ENCODE peak calls at places on chromosome 14, in four cellular contexts. One of them, this sample, is unnamed.

GRCh38 chr14:94164685-94165431 is 9.3 kb upstream of the PPP4R4 start:
- DNase-seq in left ventricle myocardium inferior: no peak
- DNase-seq in HFFc6: no peak
- DNase-seq in heart left ventricle: no peak
- DNase-seq in this sample: no peak

GRCh38 chr14:91985521-91986255 is 38.2 kb upstream of the FBLN5 start:
- DNase-seq in left ventricle myocardium inferior: no peak
- DNase-seq in HFFc6: no peak
- DNase-seq in heart left ventricle: no peak
- DNase-seq in this sample: no peak

GRCh38 chr14:45649051-45649450 is 396.0 kb upstream of the MIS18BP1 start:
- DNase-seq in left ventricle myocardium inferior: no peak
- DNase-seq in HFFc6: no peak
- DNase-seq in heart left ventricle: no peak
- DNase-seq in this sample: no peak

GRCh38 chr14:66074546-66074945 is 411.6 kb upstream of the CCDC196 start:
- DNase-seq in left ventricle myocardium inferior: no peak
- DNase-seq in HFFc6: no peak
- DNase-seq in heart left ventricle: no peak
- DNase-seq in this sample: no peak

GRCh38 chr14:80784824-80785223 is 156.7 kb downstream of the CEP128 start:
- DNase-seq in left ventricle myocardium inferior: no peak
- DNase-seq in HFFc6: peak
- DNase-seq in heart left ventricle: no peak
- DNase-seq in this sample: no peak

GRCh38 chr14:75514673-75515630 is 7.3 kb upstream of the BATF start:
- DNase-seq in left ventricle myocardium inferior: peak
- DNase-seq in HFFc6: no peak
- DNase-seq in heart left ventricle: no peak
- DNase-seq in this sample: no peak

GRCh38 chr14:35898217-35898775 is 72.2 kb downstream of the BRMS1L start:
- DNase-seq in left ventricle myocardium inferior: no peak
- DNase-seq in HFFc6: no peak
- DNase-seq in heart left ventricle: no peak
- DNase-seq in this sample: no peak

GRCh38 chr14:59022144-59022543 is 166.3 kb upstream of the DAAM1 start:
- DNase-seq in left ventricle myocardium inferior: no peak
- DNase-seq in HFFc6: no peak
- DNase-seq in heart left ventricle: no peak
- DNase-seq in this sample: no peak

GRCh38 chr14:75285331-75285730 is 6.7 kb downstream of the FOS start:
- DNase-seq in left ventricle myocardium inferior: no peak
- DNase-seq in HFFc6: no peak
- DNase-seq in heart left ventricle: no peak
- DNase-seq in this sample: no peak

GRCh38 chr14:21215130-21215878 is 53.9 kb downstream of the HNRNPC start:
- DNase-seq in left ventricle myocardium inferior: no peak
- DNase-seq in HFFc6: no peak
- DNase-seq in heart left ventricle: no peak
- DNase-seq in this sample: no peak

GRCh38 chr14:81400202-81400678 is at the start of gene STON2:
- DNase-seq in left ventricle myocardium inferior: no peak
- DNase-seq in HFFc6: peak
- DNase-seq in heart left ventricle: no peak
- DNase-seq in this sample: no peak

GRCh38 chr14:72788972-72789728 is 104.8 kb downstream of the DPF3 start:
- DNase-seq in left ventricle myocardium inferior: no peak
- DNase-seq in HFFc6: no peak
- DNase-seq in heart left ventricle: no peak
- DNase-seq in this sample: no peak

GRCh38 chr14:70780396-70781075 is 28.8 kb downstream of the MAP3K9 start:
- DNase-seq in left ventricle myocardium inferior: peak
- DNase-seq in HFFc6: no peak
- DNase-seq in heart left ventricle: peak
- DNase-seq in this sample: no peak

GRCh38 chr14:95387826-95388445 is 68.2 kb upstream of the CLMN start:
- DNase-seq in left ventricle myocardium inferior: no peak
- DNase-seq in HFFc6: no peak
- DNase-seq in heart left ventricle: no peak
- DNase-seq in this sample: no peak

GRCh38 chr14:72646861-72647528 is 246.9 kb downstream of the DPF3 start:
- DNase-seq in left ventricle myocardium inferior: no peak
- DNase-seq in HFFc6: no peak
- DNase-seq in heart left ventricle: no peak
- DNase-seq in this sample: no peak

DNA sequence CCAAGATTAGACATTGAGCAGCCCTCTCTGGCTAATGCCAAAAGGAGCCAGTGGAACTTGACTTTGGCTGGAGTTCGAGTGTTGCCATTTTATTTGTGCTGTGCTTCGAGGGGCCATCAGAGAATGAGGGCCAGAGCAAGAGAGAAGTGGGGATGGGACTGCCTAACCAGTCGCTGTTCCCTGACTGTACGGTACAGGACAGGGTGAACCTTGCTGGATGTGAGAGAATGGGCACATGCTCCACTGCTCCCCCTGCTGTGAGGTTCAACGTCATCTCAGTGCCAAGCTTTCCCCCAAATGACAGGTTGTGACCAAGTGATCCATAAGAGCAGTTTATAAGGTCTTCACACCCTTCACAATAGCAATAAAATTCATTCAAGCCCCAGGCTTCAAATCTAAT is 55.1 kb upstream of the BCL11B start:
- DNase-seq in left ventricle myocardium inferior: no peak
- DNase-seq in HFFc6: no peak
- DNase-seq in heart left ventricle: no peak
- DNase-seq in this sample: no peak
- TF ChIP-seq CTCF in left ventricle myocardium inferior: no peak
- TF ChIP-seq CTCF in HFFc6: peak
- TF ChIP-seq CTCF in heart left ventricle: no peak
- TF ChIP-seq CTCF in this sample: no peak

GRCh38 chr14:30443368-30444007 is 115.5 kb upstream of the G2E3 start:
- DNase-seq in left ventricle myocardium inferior: no peak
- DNase-seq in HFFc6: peak
- DNase-seq in heart left ventricle: no peak
- DNase-seq in this sample: no peak
- TF ChIP-seq CTCF in left ventricle myocardium inferior: peak
- TF ChIP-seq CTCF in HFFc6: peak
- TF ChIP-seq CTCF in heart left ventricle: peak
- TF ChIP-seq CTCF in this sample: no peak

GRCh38 chr14:101960225-101960624 is 4.1 kb upstream of the DYNC1H1 start:
- DNase-seq in left ventricle myocardium inferior: no peak
- DNase-seq in HFFc6: no peak
- DNase-seq in heart left ventricle: no peak
- DNase-seq in this sample: no peak
- TF ChIP-seq CTCF in left ventricle myocardium inferior: peak
- TF ChIP-seq CTCF in HFFc6: peak
- TF ChIP-seq CTCF in heart left ventricle: no peak
- TF ChIP-seq CTCF in this sample: no peak

DNA sequence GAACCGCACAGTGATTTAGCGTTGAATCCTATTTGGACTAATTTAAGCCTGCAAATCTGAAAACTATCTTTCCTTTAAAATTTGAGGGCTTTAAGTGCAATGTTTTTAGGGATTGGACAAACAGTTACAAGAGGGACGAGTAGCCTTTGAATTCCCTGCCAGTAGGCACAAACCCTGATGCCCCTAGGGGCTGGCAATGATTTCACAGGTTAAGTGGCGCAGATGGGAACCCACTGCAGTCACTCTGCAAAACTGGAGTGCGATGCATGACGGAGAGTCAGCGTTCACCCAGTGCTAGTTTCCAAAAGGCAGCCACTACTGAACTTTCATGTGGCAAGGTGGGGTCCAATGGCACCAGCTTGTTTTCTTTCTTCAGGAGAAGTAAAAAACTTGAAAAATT is 99.4 kb upstream of the FRMD6 start:
- DNase-seq in left ventricle myocardium inferior: no peak
- DNase-seq in HFFc6: no peak
- DNase-seq in heart left ventricle: no peak
- DNase-seq in this sample: no peak
- TF ChIP-seq CTCF in left ventricle myocardium inferior: no peak
- TF ChIP-seq CTCF in HFFc6: peak
- TF ChIP-seq CTCF in heart left ventricle: no peak
- TF ChIP-seq CTCF in this sample: no peak

DNA sequence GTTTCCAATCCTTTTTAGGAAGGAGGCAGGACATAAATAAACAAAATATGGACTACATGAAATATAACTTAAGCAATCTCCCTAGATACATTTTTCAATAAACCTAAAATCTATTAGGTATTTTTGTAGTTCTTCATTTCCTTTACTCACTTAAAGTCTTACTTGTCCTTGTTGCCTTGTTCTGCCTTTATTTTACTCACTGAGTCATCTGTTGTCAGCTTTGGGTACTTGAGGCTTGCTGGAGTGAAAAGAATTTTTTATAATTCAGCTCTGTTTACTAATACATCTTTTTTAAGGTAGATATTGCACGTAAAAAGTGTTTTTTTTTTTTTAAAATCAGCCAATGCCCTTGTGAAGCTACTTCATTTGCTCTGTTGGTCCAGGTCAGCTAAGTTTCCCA is 216.2 kb downstream of the PELI2 start:
- DNase-seq in left ventricle myocardium inferior: no peak
- DNase-seq in HFFc6: peak
- DNase-seq in heart left ventricle: no peak
- DNase-seq in this sample: no peak
- TF ChIP-seq CTCF in left ventricle myocardium inferior: no peak
- TF ChIP-seq CTCF in HFFc6: no peak
- TF ChIP-seq CTCF in heart left ventricle: no peak
- TF ChIP-seq CTCF in this sample: no peak

GRCh38 chr14:23005451-23005850 is 4.5 kb downstream of the C14orf93 start:
- DNase-seq in left ventricle myocardium inferior: no peak
- DNase-seq in HFFc6: no peak
- DNase-seq in heart left ventricle: no peak
- DNase-seq in this sample: no peak

GRCh38 chr14:23009483-23009938 is 432 bp downstream of the C14orf93 start:
- DNase-seq in left ventricle myocardium inferior: no peak
- DNase-seq in HFFc6: no peak
- DNase-seq in heart left ventricle: no peak
- DNase-seq in this sample: no peak

GRCh38 chr14:23005861-23006534 is 3.9 kb downstream of the C14orf93 start:
- DNase-seq in left ventricle myocardium inferior: no peak
- DNase-seq in HFFc6: no peak
- DNase-seq in heart left ventricle: no peak
- DNase-seq in this sample: no peak

GRCh38 chr14:23008836-23009235 is 1.1 kb downstream of the C14orf93 start:
- DNase-seq in left ventricle myocardium inferior: no peak
- DNase-seq in HFFc6: no peak
- DNase-seq in heart left ventricle: no peak
- DNase-seq in this sample: no peak

DNA sequence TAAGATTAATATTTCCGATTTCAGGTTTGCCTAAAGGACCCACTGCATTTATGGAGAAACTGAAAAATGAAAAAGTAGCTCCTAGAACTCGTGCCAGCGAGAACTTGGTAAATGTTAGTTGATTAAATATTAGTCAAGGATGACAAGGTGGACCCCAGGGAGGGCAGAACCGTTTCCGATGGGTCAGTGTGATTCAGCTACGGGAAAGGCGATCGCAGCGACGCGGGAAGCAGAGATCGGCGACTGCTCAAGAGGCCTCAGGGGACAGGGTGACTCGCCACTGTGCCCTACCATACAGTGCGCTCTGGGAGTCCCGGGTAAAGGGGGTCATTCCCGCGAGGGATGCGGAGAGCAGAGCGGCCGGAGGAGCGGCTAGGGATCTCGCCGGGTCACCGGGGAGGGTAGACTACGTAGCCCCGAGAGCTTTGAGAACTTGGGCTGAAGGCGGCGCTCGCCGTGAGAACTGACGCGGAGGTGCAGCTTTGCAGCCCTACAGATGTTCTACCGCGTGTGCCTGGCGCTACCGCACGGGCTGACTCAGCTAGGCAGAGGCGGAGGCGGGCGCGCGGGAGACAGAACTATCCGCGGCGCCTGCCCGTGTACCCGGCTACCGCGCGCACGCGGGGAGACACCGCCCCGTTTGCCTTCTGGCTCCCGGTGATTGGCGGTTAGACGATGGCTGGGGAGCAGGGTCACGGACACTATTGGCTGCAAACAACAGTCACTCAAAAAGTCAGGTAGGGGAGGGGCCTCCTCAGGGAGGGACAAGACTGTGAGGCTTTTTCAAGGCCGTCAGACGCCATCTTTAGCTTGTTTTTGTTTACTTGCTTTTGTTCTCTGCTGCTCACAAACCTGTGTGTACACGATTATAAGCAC is 3.2 kb downstream of the C14orf93 start:
- DNase-seq in left ventricle myocardium inferior: peak
- DNase-seq in HFFc6: peak
- DNase-seq in heart left ventricle: peak
- DNase-seq in this sample: peak
- TF ChIP-seq CTCF in left ventricle myocardium inferior: peak
- TF ChIP-seq CTCF in HFFc6: peak
- TF ChIP-seq CTCF in heart left ventricle: no peak
- TF ChIP-seq CTCF in this sample: no peak

GRCh38 chr14:38941485-38941884 is 161.6 kb downstream of the SEC23A start:
- DNase-seq in left ventricle myocardium inferior: no peak
- DNase-seq in HFFc6: no peak
- DNase-seq in heart left ventricle: no peak
- DNase-seq in this sample: no peak
- TF ChIP-seq CTCF in left ventricle myocardium inferior: peak
- TF ChIP-seq CTCF in HFFc6: peak
- TF ChIP-seq CTCF in heart left ventricle: no peak
- TF ChIP-seq CTCF in this sample: no peak

GRCh38 chr14:89457007-89457406 is 40.0 kb upstream of the FOXN3 start:
- DNase-seq in left ventricle myocardium inferior: no peak
- DNase-seq in HFFc6: no peak
- DNase-seq in heart left ventricle: no peak
- DNase-seq in this sample: no peak
- TF ChIP-seq CTCF in left ventricle myocardium inferior: no peak
- TF ChIP-seq CTCF in HFFc6: no peak
- TF ChIP-seq CTCF in heart left ventricle: no peak
- TF ChIP-seq CTCF in this sample: no peak

This sample was measured in omental fat pad.